ENCODE peak calls at places on chromosomes 2 and 18, in six cellular contexts. X is CD8-positive, alpha-beta T cell; R is left cardiac atrium; O is GM23248; P is KBM-7; Y is transverse colon. A is an unnamed sample.

GRCh38 chr2:31213063-31213882 is 4.0 kb downstream of the CAPN14 start:
- DNase-seq in Y (no peak), O (no peak), X (no peak), R (no peak), P (no peak), A (peak)

GRCh38 chr2:1628893-1629292 is 115.4 kb downstream of the PXDN start:
- DNase-seq in O (peak), R (peak), X (no peak), P (no peak), Y (no peak), A (peak)

GRCh38 chr2:164023896-164024295 is 288.1 kb upstream of the FIGN start:
- DNase-seq in P (no peak), O (no peak), X (no peak), R (peak), Y (no peak), A (no peak)

GRCh38 chr2:60385648-60386047 is 167.8 kb downstream of the BCL11A start:
- DNase-seq in X (no peak), R (no peak), O (peak), P (no peak), Y (no peak), A (peak)

GRCh38 chr2:15689654-15690053 is 98.0 kb downstream of the DDX1 start:
- DNase-seq in Y (no peak), R (no peak), P (no peak), X (no peak), O (no peak), A (no peak)

GRCh38 chr18:40159141-40160017 is 1795.7 kb upstream of the PIK3C3 start:
- DNase-seq in R (no peak), P (peak), X (no peak), Y (no peak), O (peak), A (peak)

GRCh38 chr2:54514819-54515569 is 58.9 kb downstream of the SPTBN1 start:
- DNase-seq in X (no peak), O (no peak), R (no peak), Y (no peak), P (no peak), A (peak)

GRCh38 chr18:55779461-55779710 is 191.4 kb upstream of the TCF4 start:
- DNase-seq in Y (no peak), R (peak), X (no peak), O (peak), P (no peak), A (peak)

GRCh38 chr2:26384183-26384582 is 17.5 kb upstream of the DRC1 start:
- DNase-seq in O (no peak), Y (no peak), X (no peak), R (no peak), P (no peak), A (peak)

GRCh38 chr2:206198677-206199076 is 39.0 kb downstream of the EEF1B2 start:
- DNase-seq in X (no peak), P (no peak), R (no peak), Y (no peak), O (peak), A (peak)

GRCh38 chr2:217551229-217551909 is 451.4 kb downstream of the TNS1 start:
- DNase-seq in Y (no peak), R (no peak), X (no peak), O (peak), P (no peak), A (no peak)

GRCh38 chr2:36074008-36074407 is 281.6 kb upstream of the CRIM1 start:
- DNase-seq in Y (no peak), P (no peak), R (no peak), X (no peak), O (no peak), A (no peak)

GRCh38 chr2:42314892-42315468 is 46.0 kb downstream of the COX7A2L start:
- DNase-seq in X (no peak), O (peak), Y (no peak), R (no peak), P (peak), A (peak)

GRCh38 chr2:36368438-36368837 is 12.9 kb downstream of the CRIM1 start:
- DNase-seq in Y (no peak), X (no peak), O (no peak), P (no peak), R (no peak), A (no peak)

GRCh38 chr18:55573386-55573785 is 14.6 kb downstream of the TCF4 start:
- DNase-seq in O (no peak), P (no peak), R (no peak), X (no peak), Y (no peak), A (no peak)

GRCh38 chr18:70559446-70559845 is 270.6 kb downstream of the SOCS6 start:
- DNase-seq in P (no peak), R (no peak), X (no peak), O (no peak), Y (no peak), A (no peak)

GRCh38 chr2:86414996-86415395 is 26.2 kb upstream of the KDM3A start:
- DNase-seq in X (no peak), Y (no peak), P (no peak), R (no peak), O (no peak), A (peak)

A was measured in epithelial cell of esophagus.